ENCODE peak calls at places on chromosomes 1 and 21, in seven cellular contexts. G, S, N, T, M, U and Z are unnamed samples. For H3K4me1, the result is how much of the 10 kb centered on the place peaks cover.

GRCh38 chr1:152442765-152443164 is 28.7 kb upstream of the CRNN start:
- DNase-seq in G (no peak), S (no peak), N (no peak), T (no peak), M (no peak), U (no peak), Z (peak)

GRCh38 chr1:207336559-207337467 is 15.3 kb downstream of the CD55 start:
- DNase-seq in G (peak), S (no peak), N (no peak), T (no peak), M (no peak), U (no peak), Z (peak)

GRCh38 chr1:176691251-176692228 is 228.6 kb downstream of the PAPPA2 start:
- DNase-seq in G (peak), S (no peak), N (peak), T (no peak), M (peak), U (no peak), Z (peak)

GRCh38 chr1:81004011-81004410 is 796.7 kb upstream of the ADGRL2 start:
- DNase-seq in G (no peak), S (no peak), N (no peak), T (no peak), M (no peak), U (no peak), Z (no peak)

GRCh38 chr1:205199931-205200299 is 11.6 kb downstream of the DSTYK start:
- DNase-seq in G (no peak), S (no peak), N (no peak), T (no peak), M (no peak), U (no peak), Z (no peak)

GRCh38 chr1:153750026-153750995 is 22.5 kb downstream of the INTS3 start:
- DNase-seq in G (no peak), S (no peak), N (no peak), T (no peak), M (no peak), U (no peak), Z (no peak)

GRCh38 chr1:248891758-248892157 is 14.3 kb upstream of the PGBD2 start:
- DNase-seq in G (no peak), S (no peak), N (no peak), T (no peak), M (no peak), U (no peak), Z (no peak)

GRCh38 chr1:114715952-114716303 is 643 bp downstream of the NRAS start:
- DNase-seq in G (no peak), S (no peak), N (no peak), T (no peak), M (peak), U (no peak), Z (no peak)

GRCh38 chr1:44637590-44638411 is 36.5 kb downstream of the TMEM53 start:
- DNase-seq in G (no peak), S (no peak), N (no peak), T (no peak), M (no peak), U (no peak), Z (no peak)

GRCh38 chr21:21076051-21076450 is 77.8 kb downstream of the NCAM2 start:
- DNase-seq in G (no peak), S (no peak), N (no peak), T (no peak), M (no peak), U (no peak), Z (no peak)

GRCh38 chr1:164779376-164779775 is 220.4 kb downstream of the PBX1 start:
- DNase-seq in G (no peak), S (no peak), N (no peak), T (no peak), M (no peak), U (no peak), Z (no peak)
- H3K4me1 ChIP-seq in G (under half), S (under half), N (under half), T (under half), M (under half), U (under half), Z (under half)

GRCh38 chr1:41638086-41639024 is 153.9 kb upstream of the EDN2 start:
- DNase-seq in G (no peak), S (no peak), N (no peak), T (no peak), M (no peak), U (no peak), Z (no peak)
- H3K4me1 ChIP-seq in G (under half), S (under half), N (under half), T (under half), M (under half), U (under half), Z (under half)

GRCh38 chr1:65421341-65422174 is 1.1 kb downstream of the LEPR start:
- DNase-seq in G (no peak), S (no peak), N (no peak), T (no peak), M (peak), U (no peak), Z (no peak)
- H3K4me1 ChIP-seq in G (under half), S (under half), N (under half), T (under half), M (under half), U (under half), Z (half or more)

GRCh38 chr1:247294282-247294681 is 37.4 kb downstream of the ZNF496 start:
- DNase-seq in G (no peak), S (no peak), N (no peak), T (no peak), M (peak), U (no peak), Z (peak)
- H3K4me1 ChIP-seq in G (under half), S (under half), N (under half), T (under half), M (under half), U (under half), Z (under half)

GRCh38 chr21:41881051-41881450 is 1.9 kb upstream of the PRDM15 start:
- DNase-seq in G (no peak), S (no peak), N (no peak), T (no peak), M (no peak), U (no peak), Z (no peak)

GRCh38 chr21:41877901-41878830 is 978 bp downstream of the PRDM15 start:
- DNase-seq in G (peak), S (no peak), N (no peak), T (peak), M (peak), U (no peak), Z (peak)

GRCh38 chr21:41880153-41880552 is 1.0 kb upstream of the PRDM15 start:
- DNase-seq in G (no peak), S (no peak), N (no peak), T (no peak), M (no peak), U (no peak), Z (no peak)

GRCh38 chr21:41878831-41879189 is 334 bp downstream of the PRDM15 start:
- DNase-seq in G (peak), S (peak), N (peak), T (peak), M (peak), U (peak), Z (peak)

DNA sequence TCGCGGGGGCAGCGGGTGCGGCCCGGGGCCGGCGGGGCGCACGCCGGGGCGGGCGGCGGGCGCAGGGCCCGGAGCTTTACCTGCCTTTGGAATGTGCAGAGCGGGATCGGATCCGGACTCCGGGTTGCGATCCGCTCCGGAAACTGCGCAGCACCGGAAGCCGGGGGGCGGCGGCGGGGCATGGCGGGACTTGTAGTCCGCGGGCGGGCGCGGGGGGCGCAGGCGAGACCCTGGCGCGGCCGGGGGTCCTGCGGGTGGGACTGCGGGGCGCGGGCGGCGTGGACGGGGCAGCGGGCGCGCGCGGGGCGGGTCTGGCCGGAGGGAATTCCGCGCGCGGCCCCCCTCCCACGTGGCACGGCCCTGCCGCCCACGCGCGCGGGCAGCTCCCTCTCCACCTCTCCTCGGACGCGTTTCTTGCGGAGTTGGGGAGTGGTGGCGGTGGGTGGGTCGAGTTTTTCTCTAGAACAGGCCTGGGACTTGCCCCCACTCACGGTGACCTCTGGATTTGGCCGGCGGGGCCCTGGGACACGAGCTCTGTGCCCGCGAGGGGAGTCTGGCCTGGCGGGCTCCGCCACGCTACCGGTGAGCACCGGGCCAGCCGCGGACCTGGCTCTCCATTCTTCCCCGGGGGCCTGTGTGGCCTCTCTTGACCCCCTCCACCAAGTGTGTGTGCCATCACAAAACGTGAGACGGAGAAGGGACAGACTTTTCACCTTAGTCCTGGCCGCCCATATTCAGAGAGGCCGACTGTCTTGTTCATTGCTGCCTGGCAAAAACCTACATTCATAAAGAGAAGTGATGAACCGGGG is at the start of gene PRDM15:
- DNase-seq in G (peak), S (peak), N (peak), T (peak), M (peak), U (peak), Z (peak)
- H3K4me1 ChIP-seq in G (under half), S (under half), N (under half), T (under half), M (under half), U (under half), Z (under half)